ENCODE peak calls at places on chromosomes 4 and X, in seven cellular contexts. H, U, T, M, J, R and Z are unnamed samples. For H3K9me3, the result is how much of the 10 kb centered on the place peaks cover.

GRCh38 chrX:118978451-118978850 is 4.0 kb downstream of the LONRF3 start:
- DNase-seq in H (no peak), U (no peak), T (no peak), M (no peak), J (no peak), R (no peak), Z (no peak)

GRCh38 chrX:137969191-137969590 is 403.3 kb downstream of the ZIC3 start:
- DNase-seq in H (no peak), U (no peak), T (no peak), M (no peak), J (no peak), R (no peak), Z (no peak)

GRCh38 chr4:102824398-102824797 is 3.0 kb downstream of the UBE2D3 start:
- DNase-seq in H (no peak), U (no peak), T (no peak), M (no peak), J (no peak), R (no peak), Z (no peak)

GRCh38 chrX:72621619-72622485 is 49.2 kb upstream of the HDAC8 start:
- DNase-seq in H (no peak), U (no peak), T (no peak), M (no peak), J (no peak), R (no peak), Z (no peak)

GRCh38 chrX:17535229-17535628 is 160.2 kb downstream of the NHS start:
- DNase-seq in H (no peak), U (no peak), T (peak), M (no peak), J (peak), R (no peak), Z (peak)

GRCh38 chr4:99949999-99950912 is at the start of gene H2AZ1:
- DNase-seq in H (peak), U (peak), T (peak), M (peak), J (peak), R (peak), Z (peak)

GRCh38 chr4:40314951-40315350 is 20.2 kb upstream of the CHRNA9 start:
- DNase-seq in H (no peak), U (no peak), T (peak), M (no peak), J (no peak), R (no peak), Z (no peak)

GRCh38 chrX:100975212-100975611 is 5.7 kb downstream of the ARL13A start:
- DNase-seq in H (no peak), U (no peak), T (no peak), M (no peak), J (no peak), R (no peak), Z (no peak)

GRCh38 chr4:140937866-140938265 is 181.7 kb upstream of the TBC1D9 start:
- DNase-seq in H (no peak), U (no peak), T (no peak), M (no peak), J (no peak), R (no peak), Z (no peak)

GRCh38 chrX:67619253-67619652 is 75.4 kb downstream of the AR start:
- DNase-seq in H (no peak), U (no peak), T (no peak), M (no peak), J (no peak), R (no peak), Z (no peak)

GRCh38 chrX:108772549-108772948 is 36.2 kb upstream of the IRS4 start:
- DNase-seq in H (no peak), U (no peak), T (no peak), M (no peak), J (no peak), R (no peak), Z (no peak)

GRCh38 chrX:31580227-31580626 is 508.4 kb upstream of the FTHL17 start:
- DNase-seq in H (no peak), U (no peak), T (no peak), M (no peak), J (no peak), R (no peak), Z (no peak)

GRCh38 chr4:21543514-21543913 is 405.1 kb downstream of the KCNIP4 start:
- DNase-seq in H (no peak), U (no peak), T (no peak), M (no peak), J (no peak), R (no peak), Z (no peak)

GRCh38 chrX:1462596-1463251 is 10.0 kb upstream of the ASMTL start:
- DNase-seq in H (no peak), U (peak), T (no peak), M (no peak), J (peak), R (no peak), Z (no peak)

GRCh38 chr4:6231663-6232165 is 31.4 kb upstream of the JAKMIP1 start:
- DNase-seq in H (no peak), U (no peak), T (no peak), M (no peak), J (no peak), R (no peak), Z (no peak)

GRCh38 chr4:118894034-118894433 is 5.4 kb downstream of the SYNPO2 start:
- DNase-seq in H (no peak), U (no peak), T (no peak), M (no peak), J (no peak), R (no peak), Z (no peak)

GRCh38 chr4:118883861-118884260 is 4.8 kb upstream of the SYNPO2 start:
- DNase-seq in H (no peak), U (no peak), T (no peak), M (no peak), J (no peak), R (no peak), Z (no peak)

GRCh38 chr4:118884716-118885115 is 3.9 kb upstream of the SYNPO2 start:
- DNase-seq in H (no peak), U (no peak), T (no peak), M (no peak), J (no peak), R (no peak), Z (no peak)

GRCh38 chr4:118889313-118889694 is 650 bp downstream of the SYNPO2 start:
- DNase-seq in H (no peak), U (no peak), T (no peak), M (no peak), J (no peak), R (no peak), Z (no peak)

GRCh38 chr4:118888666-118889312 is at the start of gene SYNPO2:
- DNase-seq in H (peak), U (peak), T (peak), M (peak), J (peak), R (peak), Z (peak)
- H3K27ac ChIP-seq in H (peak), U (peak), T (no peak), M (peak), J (no peak), R (peak), Z (no peak)

DNA sequence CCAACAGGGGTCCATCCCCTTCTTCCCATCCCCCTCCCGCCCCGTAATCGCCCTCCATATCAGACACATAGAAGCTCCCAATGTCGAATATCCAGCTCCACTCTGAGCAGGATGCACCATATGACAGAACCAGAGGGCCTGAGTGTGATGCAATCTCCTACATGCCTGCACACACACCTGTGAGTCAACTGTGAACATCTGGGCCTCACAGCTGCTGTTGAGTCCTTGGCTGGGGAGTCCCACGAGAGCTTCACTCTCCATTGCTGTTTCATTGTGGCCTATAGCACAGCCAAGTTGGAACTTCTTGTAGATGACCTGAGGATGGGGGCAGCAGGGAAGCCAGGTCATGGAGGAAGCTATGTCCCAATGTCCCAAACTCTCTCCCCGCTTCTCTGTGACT is 8.2 kb downstream of the SLC38A5 start:
- DNase-seq in H (no peak), U (no peak), T (no peak), M (no peak), J (no peak), R (no peak), Z (no peak)
- H3K9me3 ChIP-seq in H (under half), U (under half), T (under half), M (under half), J (under half), R (under half), Z (under half)

GRCh38 chr4:118346495-118346894 is 6.3 kb downstream of the PRSS12 start:
- DNase-seq in H (no peak), U (no peak), T (no peak), M (no peak), J (peak), R (no peak), Z (no peak)
- H3K4me3 ChIP-seq in H (no peak), U (no peak), T (no peak), M (no peak), J (no peak), R (no peak), Z (no peak)

DNA sequence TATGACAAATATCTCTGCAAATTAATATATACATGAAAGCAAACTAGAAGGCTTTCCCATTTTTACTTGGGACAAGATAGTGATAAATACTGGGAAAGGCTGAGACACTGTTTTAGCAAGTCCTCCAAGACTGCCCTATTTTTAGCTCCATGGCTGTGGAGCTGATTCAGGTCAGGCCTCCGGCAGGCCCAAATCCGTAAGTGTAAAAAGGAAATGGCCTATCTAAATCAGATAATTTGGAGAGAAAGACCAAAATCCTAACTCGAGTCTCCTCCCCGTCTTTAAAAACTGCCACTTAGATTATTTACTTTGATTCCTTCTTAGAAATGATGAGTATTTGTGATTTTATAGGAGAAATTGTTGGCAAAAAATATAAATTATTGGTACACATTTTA is 2.9 kb downstream of the OTUD4 start:
- DNase-seq in H (no peak), U (no peak), T (no peak), M (no peak), J (peak), R (no peak), Z (no peak)
- H3K27ac ChIP-seq in H (peak), U (peak), T (peak), M (peak), J (peak), R (peak), Z (no peak)

GRCh38 chrX:151889451-151889850 is 23.2 kb upstream of the MAGEA4 start:
- DNase-seq in H (no peak), U (no peak), T (no peak), M (no peak), J (no peak), R (no peak), Z (no peak)
- H3K9me3 ChIP-seq in H (under half), U (under half), T (under half), M (under half), J (under half), R (under half), Z (under half)